ENCODE peak calls at places on chromosomes 1 and 21, in ten cellular contexts. K, V, R, P, X, G, S, M, B and U are unnamed samples.

GRCh38 chr1:159141584-159142518 is 29.6 kb upstream of the CADM3 start:
- DNase-seq in K (no peak), V (peak), R (no peak), P (no peak), X (peak), G (no peak), S (no peak), M (peak), B (no peak), U (no peak)

GRCh38 chr1:192225713-192226112 is 67.5 kb downstream of the RGS18 start:
- DNase-seq in K (peak), V (peak), R (no peak), P (no peak), X (no peak), G (peak), S (no peak), M (peak), B (no peak), U (peak)

GRCh38 chr21:16568661-16569060 is 838.9 kb downstream of the USP25 start:
- DNase-seq in K (no peak), V (no peak), R (no peak), P (no peak), X (no peak), G (no peak), S (no peak), M (no peak), B (no peak), U (no peak)

GRCh38 chr1:107782192-107782845 is 182.7 kb downstream of the VAV3 start:
- DNase-seq in K (peak), V (peak), R (peak), P (no peak), X (no peak), G (peak), S (peak), M (peak), B (no peak), U (peak)

GRCh38 chr1:15501208-15502032 is 22.6 kb downstream of the CASP9 start:
- DNase-seq in K (peak), V (peak), R (peak), P (peak), X (peak), G (peak), S (peak), M (peak), B (peak), U (no peak)

GRCh38 chr21:16588433-16588860 is 858.7 kb downstream of the USP25 start:
- DNase-seq in K (no peak), V (peak), R (no peak), P (peak), X (no peak), G (no peak), S (no peak), M (peak), B (peak), U (peak)

GRCh38 chr1:8047686-8048522 is 21.8 kb upstream of the ERRFI1 start:
- DNase-seq in K (peak), V (peak), R (no peak), P (peak), X (no peak), G (peak), S (no peak), M (peak), B (no peak), U (no peak)

GRCh38 chr1:115466433-115466832 is 128.4 kb upstream of the NGF start:
- DNase-seq in K (no peak), V (no peak), R (no peak), P (no peak), X (no peak), G (no peak), S (no peak), M (peak), B (no peak), U (no peak)

GRCh38 chr1:195768936-195769335 is 839.3 kb downstream of the KCNT2 start:
- DNase-seq in K (no peak), V (no peak), R (no peak), P (no peak), X (no peak), G (no peak), S (no peak), M (peak), B (no peak), U (no peak)

GRCh38 chr1:6048179-6048867 is 2.6 kb downstream of the KCNAB2 start:
- DNase-seq in K (no peak), V (no peak), R (no peak), P (no peak), X (no peak), G (no peak), S (no peak), M (no peak), B (peak), U (no peak)

GRCh38 chr21:40143822-40144525 is 276.7 kb downstream of the PCP4 start:
- DNase-seq in K (peak), V (peak), R (peak), P (peak), X (peak), G (peak), S (peak), M (peak), B (no peak), U (no peak)

GRCh38 chr1:228781161-228781771 is 46.0 kb downstream of the RHOU start:
- DNase-seq in K (no peak), V (peak), R (no peak), P (peak), X (no peak), G (no peak), S (no peak), M (peak), B (no peak), U (no peak)

GRCh38 chr1:196002906-196003305 is 605.3 kb downstream of the KCNT2 start:
- DNase-seq in K (no peak), V (peak), R (no peak), P (no peak), X (no peak), G (no peak), S (no peak), M (peak), B (no peak), U (no peak)

GRCh38 chr21:32955307-32955937 is 70.3 kb upstream of the OLIG2 start:
- DNase-seq in K (no peak), V (no peak), R (no peak), P (no peak), X (no peak), G (no peak), S (no peak), M (no peak), B (no peak), U (no peak)

GRCh38 chr1:223225481-223225880 is 82.4 kb upstream of the TLR5 start:
- DNase-seq in K (no peak), V (no peak), R (no peak), P (no peak), X (no peak), G (no peak), S (no peak), M (no peak), B (no peak), U (no peak)

GRCh38 chr21:36209626-36210171 is 53.1 kb downstream of the DOP1B start:
- DNase-seq in K (peak), V (peak), R (peak), P (no peak), X (peak), G (peak), S (peak), M (peak), B (no peak), U (no peak)

GRCh38 chr21:28207776-28208175 is 784.9 kb downstream of the LTN1 start:
- DNase-seq in K (no peak), V (peak), R (no peak), P (no peak), X (no peak), G (no peak), S (no peak), M (peak), B (no peak), U (no peak)

GRCh38 chr1:22841142-22841541 is 130.5 kb downstream of the EPHB2 start:
- DNase-seq in K (no peak), V (no peak), R (no peak), P (no peak), X (no peak), G (no peak), S (no peak), M (no peak), B (no peak), U (no peak)

GRCh38 chr1:59292557-59292956 is 4.3 kb upstream of the FGGY start:
- DNase-seq in K (peak), V (peak), R (peak), P (peak), X (no peak), G (no peak), S (no peak), M (peak), B (no peak), U (no peak)

GRCh38 chr1:201709564-201710295 is 119.2 kb upstream of the IPO9 start:
- DNase-seq in K (peak), V (peak), R (peak), P (peak), X (peak), G (peak), S (peak), M (peak), B (peak), U (no peak)

GRCh38 chr1:180358649-180359048 is 128.6 kb downstream of the LHX4 start:
- DNase-seq in K (no peak), V (peak), R (no peak), P (peak), X (no peak), G (no peak), S (no peak), M (no peak), B (peak), U (no peak)

GRCh38 chr1:107198581-107198980 is 57.7 kb downstream of the NTNG1 start:
- DNase-seq in K (peak), V (no peak), R (no peak), P (no peak), X (no peak), G (no peak), S (no peak), M (peak), B (no peak), U (no peak)

GRCh38 chr21:14995695-14996490 is 68.9 kb downstream of the NRIP1 start:
- DNase-seq in K (no peak), V (peak), R (no peak), P (peak), X (no peak), G (peak), S (no peak), M (peak), B (no peak), U (no peak)

GRCh38 chr1:223731076-223731770 is 18.9 kb downstream of the CAPN2 start:
- DNase-seq in K (peak), V (peak), R (no peak), P (peak), X (no peak), G (no peak), S (no peak), M (peak), B (peak), U (no peak)

GRCh38 chr1:119097380-119097779 is 43.1 kb downstream of the WARS2 start:
- DNase-seq in K (peak), V (peak), R (no peak), P (no peak), X (no peak), G (no peak), S (no peak), M (peak), B (no peak), U (no peak)

GRCh38 chr1:244305776-244306341 is 145.8 kb downstream of the ADSS2 start:
- DNase-seq in K (no peak), V (no peak), R (no peak), P (no peak), X (no peak), G (no peak), S (no peak), M (no peak), B (no peak), U (no peak)

GRCh38 chr1:10546896-10547295 is 72.1 kb downstream of the PEX14 start:
- DNase-seq in K (no peak), V (peak), R (no peak), P (no peak), X (no peak), G (no peak), S (no peak), M (no peak), B (no peak), U (no peak)

GRCh38 chr1:234968470-234968869 is 160.2 kb downstream of the TOMM20 start:
- DNase-seq in K (no peak), V (no peak), R (no peak), P (no peak), X (peak), G (no peak), S (no peak), M (no peak), B (no peak), U (no peak)

GRCh38 chr1:66752000-66752592 is at the start of gene DYNLT5:
- DNase-seq in K (peak), V (peak), R (no peak), P (peak), X (no peak), G (no peak), S (no peak), M (peak), B (peak), U (no peak)

GRCh38 chr1:86991549-86992186 is 77.2 kb downstream of the HS2ST1 start:
- DNase-seq in K (no peak), V (no peak), R (no peak), P (no peak), X (no peak), G (no peak), S (no peak), M (no peak), B (no peak), U (no peak)

GRCh38 chr1:222784916-222785315 is 29.9 kb upstream of the DISP1 start:
- DNase-seq in K (no peak), V (no peak), R (no peak), P (no peak), X (no peak), G (no peak), S (no peak), M (no peak), B (no peak), U (no peak)

GRCh38 chr1:101588677-101589076 is 351.9 kb downstream of the S1PR1 start:
- DNase-seq in K (no peak), V (no peak), R (no peak), P (no peak), X (no peak), G (no peak), S (no peak), M (no peak), B (no peak), U (no peak)

GRCh38 chr1:167602840-167603239 is 27.2 kb upstream of the RCSD1 start:
- DNase-seq in K (no peak), V (no peak), R (no peak), P (no peak), X (peak), G (no peak), S (peak), M (no peak), B (no peak), U (no peak)

GRCh38 chr21:42047821-42048613 is 23.1 kb upstream of the UMODL1 start:
- DNase-seq in K (peak), V (peak), R (no peak), P (peak), X (no peak), G (no peak), S (no peak), M (peak), B (no peak), U (peak)

GRCh38 chr1:169692766-169693460 is 18.5 kb downstream of the SELL start:
- DNase-seq in K (peak), V (no peak), R (no peak), P (no peak), X (no peak), G (no peak), S (peak), M (no peak), B (no peak), U (no peak)

GRCh38 chr1:90731382-90732050 is 14.4 kb upstream of the BARHL2 start:
- DNase-seq in K (no peak), V (no peak), R (no peak), P (no peak), X (no peak), G (no peak), S (no peak), M (no peak), B (no peak), U (no peak)

GRCh38 chr1:170657275-170657853 is 6.6 kb upstream of the PRRX1 start:
- DNase-seq in K (no peak), V (no peak), R (no peak), P (no peak), X (no peak), G (no peak), S (no peak), M (no peak), B (no peak), U (no peak)

GRCh38 chr1:84143796-84144565 is at the start of gene PRKACB:
- DNase-seq in K (peak), V (peak), R (no peak), P (no peak), X (no peak), G (peak), S (peak), M (peak), B (no peak), U (no peak)